ENCODE peak calls at places on chromosomes 3 and 15, in five cellular contexts. K is H1, B is mesenchymal stem cell, Y is H9, L is IMR-90. Z is an unnamed sample.

GRCh38 chr3:42189071-42189470 is 76.9 kb downstream of the CCK start:
- DNase-seq in K (no peak), Y (no peak), L (no peak), B (no peak), Z (no peak)

GRCh38 chr3:85801955-85802354 is 843.2 kb downstream of the CADM2 start:
- DNase-seq in Y (peak), L (no peak), B (no peak), K (no peak), Z (peak)

GRCh38 chr3:32002536-32003368 is 21.2 kb downstream of the ZNF860 start:
- DNase-seq in L (no peak), K (no peak), Y (no peak), B (no peak), Z (no peak)

GRCh38 chr3:75906555-75907112 is 121.3 kb upstream of the ZNF717 start:
- DNase-seq in L (peak), B (peak), Y (peak), K (peak), Z (peak)

GRCh38 chr3:131728898-131729297 is 226.1 kb upstream of the MRPL3 start:
- DNase-seq in B (no peak), K (no peak), Y (no peak), L (no peak), Z (no peak)

GRCh38 chr3:42490243-42490642 is 12.2 kb upstream of the VIPR1 start:
- DNase-seq in L (no peak), Y (peak), K (peak), B (peak), Z (no peak)

GRCh38 chr3:152885066-152885465 is 50.1 kb downstream of the P2RY1 start:
- DNase-seq in B (no peak), L (no peak), Y (no peak), K (no peak), Z (no peak)

GRCh38 chr3:46490338-46491084 is 7.3 kb upstream of the RTP3 start:
- DNase-seq in B (peak), K (peak), Y (peak), L (peak), Z (no peak)

GRCh38 chr15:33226559-33227181 is 32.2 kb upstream of the FMN1 start:
- DNase-seq in Y (peak), K (no peak), B (peak), L (no peak), Z (no peak)

GRCh38 chr3:148705314-148705713 is 7.6 kb downstream of the AGTR1 start:
- DNase-seq in B (no peak), K (no peak), L (no peak), Y (no peak), Z (no peak)

GRCh38 chr3:193301441-193301840 is 60.4 kb downstream of the PLAAT1 start:
- DNase-seq in Y (no peak), B (no peak), L (no peak), K (no peak), Z (no peak)

GRCh38 chr3:188631291-188632010 is 477.5 kb downstream of the LPP start:
- DNase-seq in L (peak), B (peak), K (no peak), Y (no peak), Z (no peak)

GRCh38 chr15:98292442-98293240 is 332.1 kb downstream of the ARRDC4 start:
- DNase-seq in Y (peak), K (peak), L (no peak), B (peak), Z (peak)

GRCh38 chr3:111904376-111905241 is 45.5 kb downstream of the PHLDB2 start:
- DNase-seq in B (peak), L (peak), Y (no peak), K (no peak), Z (no peak)

GRCh38 chr3:159082514-159082913 is 280.7 kb downstream of the MFSD1 start:
- DNase-seq in K (no peak), Y (no peak), B (peak), L (peak), Z (no peak)

GRCh38 chr3:183576487-183577107 is 21.1 kb upstream of the KLHL6 start:
- DNase-seq in B (peak), Y (no peak), L (no peak), K (no peak), Z (no peak)

GRCh38 chr15:25175033-25175788 is 220.4 kb downstream of the SNRPN start:
- DNase-seq in K (no peak), Y (no peak), B (no peak), L (no peak), Z (no peak)

GRCh38 chr15:91478717-91479191 is 374.8 kb upstream of the SLCO3A1 start:
- DNase-seq in L (no peak), B (no peak), K (no peak), Y (no peak), Z (no peak)

GRCh38 chr3:46440531-46441294 is 24.0 kb downstream of the LTF start:
- DNase-seq in K (no peak), L (no peak), B (no peak), Y (no peak), Z (no peak)

GRCh38 chr3:28765194-28765593 is 416.6 kb upstream of the AZI2 start:
- DNase-seq in K (no peak), B (no peak), Y (no peak), L (no peak), Z (no peak)

GRCh38 chr15:79972861-79973260 is 1.9 kb upstream of the BCL2A1 start:
- DNase-seq in L (no peak), Y (no peak), B (no peak), K (no peak), Z (no peak)

GRCh38 chr15:90184119-90184785 is 16.9 kb upstream of the SEMA4B start:
- DNase-seq in K (no peak), B (peak), Y (peak), L (no peak), Z (no peak)

GRCh38 chr15:80970018-80970657 is 19.5 kb downstream of the MESD start:
- DNase-seq in K (peak), L (peak), Y (no peak), B (peak), Z (peak)

GRCh38 chr3:12996181-12996506 is 77.1 kb downstream of the IQSEC1 start:
- DNase-seq in K (no peak), L (peak), B (no peak), Y (no peak), Z (no peak)

GRCh38 chr15:89673162-89673506 is 6.0 kb downstream of the PLIN1 start:
- DNase-seq in Y (peak), B (peak), K (peak), L (no peak), Z (peak)

GRCh38 chr3:183701744-183702143 is 4.1 kb downstream of the YEATS2 start:
- DNase-seq in K (no peak), Y (no peak), L (no peak), B (no peak), Z (no peak)

GRCh38 chr3:8712045-8712870 is 21.3 kb upstream of the CAV3 start:
- DNase-seq in Y (no peak), K (no peak), B (no peak), L (peak), Z (no peak)

GRCh38 chr3:73500321-73500720 is 124.4 kb downstream of the PDZRN3 start:
- DNase-seq in B (no peak), K (no peak), Y (no peak), L (peak), Z (no peak)

GRCh38 chr15:65653341-65653740 is 31.6 kb downstream of the SLC24A1 start:
- DNase-seq in L (peak), B (peak), K (no peak), Y (no peak), Z (no peak)

GRCh38 chr3:182981038-182981380 is 671 bp upstream of the DCUN1D1 start:
- DNase-seq in B (no peak), K (no peak), Y (no peak), L (no peak), Z (no peak)

GRCh38 chr3:114120211-114120610 is 58.6 kb downstream of the DRD3 start:
- DNase-seq in K (no peak), B (peak), Y (no peak), L (no peak), Z (no peak)

GRCh38 chr3:160038862-160039562 is 50.4 kb downstream of the IL12A start:
- DNase-seq in K (peak), L (no peak), B (peak), Y (peak), Z (peak)

GRCh38 chr3:20185364-20185732 is 658 bp downstream of the SGO1 start:
- DNase-seq in Y (no peak), L (peak), K (peak), B (peak), Z (no peak)

GRCh38 chr15:54482251-54482650 is 504.0 kb downstream of the UNC13C start:
- DNase-seq in L (no peak), B (no peak), K (no peak), Y (no peak), Z (peak)

GRCh38 chr15:57183614-57184344 is 192.5 kb upstream of the CGNL1 start:
- DNase-seq in L (peak), B (peak), Y (no peak), K (no peak), Z (no peak)

GRCh38 chr3:184336484-184337230 is 743 bp upstream of the FAM131A start:
- DNase-seq in L (peak), K (peak), B (peak), Y (no peak), Z (no peak)

GRCh38 chr3:177596822-177597271 is 399.6 kb upstream of the TBL1XR1 start:
- DNase-seq in B (no peak), Y (no peak), K (no peak), L (no peak), Z (no peak)

GRCh38 chr15:69629631-69630161 is 177.1 kb downstream of the RPLP1 start:
- DNase-seq in Y (no peak), L (no peak), K (no peak), B (no peak), Z (no peak)

GRCh38 chr3:161139686-161140085 is 34.5 kb upstream of the B3GALNT1 start:
- DNase-seq in L (no peak), B (no peak), K (no peak), Y (no peak), Z (no peak)

DNA sequence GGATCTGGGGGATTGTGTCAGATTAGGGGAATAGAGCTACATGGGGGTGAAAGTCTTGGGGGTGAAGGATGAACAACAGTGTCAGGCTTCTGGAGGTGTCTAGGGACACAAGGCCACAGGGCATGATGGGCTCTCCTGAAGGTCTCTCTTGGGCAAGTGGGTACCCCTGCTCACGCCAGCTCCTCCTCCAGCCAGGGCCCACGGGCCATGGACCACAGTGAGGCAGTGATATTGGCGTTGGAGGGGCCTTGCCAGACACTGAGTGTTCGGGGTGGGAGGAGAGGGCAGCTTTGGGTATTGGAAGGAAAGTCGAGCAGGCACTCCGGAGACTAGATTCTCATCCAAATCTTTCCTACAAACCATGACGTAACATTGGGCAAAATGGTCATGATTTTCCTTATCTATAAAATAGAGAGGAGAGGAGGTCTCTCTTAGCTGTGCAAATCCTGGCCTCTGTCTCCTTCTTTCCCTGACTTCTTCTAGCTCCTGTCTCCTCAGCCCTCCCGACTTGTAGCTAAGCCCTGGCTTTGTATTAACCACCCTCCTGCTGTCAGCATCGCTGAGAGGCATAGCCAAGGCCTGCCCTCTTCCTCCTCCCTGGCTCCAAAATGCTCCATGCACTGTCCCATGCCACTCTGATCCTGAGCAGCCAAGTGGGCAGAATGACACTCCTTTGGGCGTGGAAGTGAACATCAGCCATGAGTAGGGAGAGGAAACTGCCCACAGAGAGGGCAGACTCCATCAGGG is 24.0 kb upstream of the SRP14 start:
- DNase-seq in K (no peak), L (no peak), B (no peak), Y (no peak), Z (no peak)
- H3K4me2 ChIP-seq in K (no peak), L (no peak), B (no peak), Y (no peak), Z (no peak)

GRCh38 chr3:150409125-150409526 is 1.0 kb downstream of the TSC22D2 start:
- DNase-seq in Y (no peak), L (no peak), K (no peak), B (no peak), Z (no peak)

GRCh38 chr3:150409527-150410310 is 1.6 kb downstream of the TSC22D2 start:
- DNase-seq in L (peak), K (peak), Y (peak), B (peak), Z (peak)

GRCh38 chr3:150411971-150412370 is 3.9 kb downstream of the TSC22D2 start:
- DNase-seq in L (peak), Y (no peak), B (peak), K (no peak), Z (no peak)

GRCh38 chr3:150411106-150411460 is 3.0 kb downstream of the TSC22D2 start:
- DNase-seq in Y (no peak), B (no peak), K (no peak), L (no peak), Z (no peak)

DNA sequence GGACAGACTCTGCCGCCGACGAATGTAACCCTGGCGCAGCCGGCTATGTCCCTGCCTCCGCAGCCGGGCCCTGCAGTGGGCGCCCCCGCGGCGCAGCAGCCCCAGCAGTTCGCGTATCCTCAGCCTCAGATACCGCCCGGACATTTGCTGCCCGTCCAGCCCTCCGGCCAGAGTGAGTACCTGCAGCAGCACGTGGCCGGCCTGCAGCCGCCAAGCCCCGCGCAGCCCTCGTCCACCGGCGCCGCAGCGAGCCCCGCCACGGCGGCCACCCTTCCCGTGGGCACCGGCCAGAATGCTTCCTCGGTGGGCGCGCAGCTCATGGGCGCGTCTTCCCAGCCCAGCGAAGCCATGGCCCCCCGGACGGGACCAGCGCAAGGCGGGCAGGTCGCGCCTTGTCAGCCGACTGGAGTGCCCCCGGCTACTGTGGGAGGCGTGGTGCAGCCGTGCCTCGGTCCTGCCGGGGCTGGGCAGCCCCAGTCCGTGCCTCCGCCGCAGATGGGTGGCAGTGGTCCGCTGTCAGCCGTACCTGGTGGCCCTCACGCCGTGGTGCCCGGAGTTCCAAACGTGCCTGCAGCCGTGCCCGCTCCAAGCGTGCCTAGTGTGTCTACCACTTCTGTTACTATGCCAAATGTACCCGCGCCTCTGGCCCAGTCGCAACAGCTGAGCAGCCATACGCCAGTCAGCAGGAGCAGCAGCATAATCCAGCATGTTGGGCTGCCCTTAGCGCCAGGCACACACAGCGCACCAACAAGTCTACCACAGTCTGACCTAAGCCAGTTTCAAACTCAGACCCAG is 2.4 kb downstream of the TSC22D2 start:
- DNase-seq in Y (peak), B (peak), L (peak), K (no peak), Z (no peak)
- H4K91ac ChIP-seq in Y (no peak), B (peak), L (peak), K (no peak), Z (no peak)

DNA sequence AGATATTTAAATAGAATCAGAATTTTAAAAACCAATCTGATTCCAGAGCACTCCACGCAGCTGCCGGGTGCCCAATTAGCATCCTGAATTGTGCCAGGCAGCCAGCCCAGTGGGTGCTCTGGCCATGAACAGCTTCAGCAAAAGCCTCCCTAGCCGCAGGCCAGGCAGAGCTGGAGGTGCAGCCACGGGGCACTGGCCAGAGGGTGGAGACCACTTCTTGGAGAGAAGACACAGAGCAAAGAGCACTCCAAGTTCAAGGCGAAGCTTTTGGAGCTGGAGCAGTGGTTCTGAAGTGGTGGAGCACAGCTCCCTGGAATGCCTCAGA is 475.6 kb upstream of the PROK2 start:
- DNase-seq in K (no peak), Y (no peak), B (no peak), L (no peak), Z (no peak)
- H3K4me2 ChIP-seq in K (no peak), Y (no peak), B (no peak), L (no peak), Z (no peak)

GRCh38 chr15:38558714-38559059 is 5.9 kb downstream of the RASGRP1 start:
- DNase-seq in L (peak), B (peak), K (no peak), Y (no peak), Z (no peak)
- H4K91ac ChIP-seq in L (no peak), B (no peak), K (no peak), Y (no peak), Z (no peak)

GRCh38 chr3:44685128-44685800 is 27.2 kb upstream of the ZNF502 start:
- DNase-seq in K (no peak), B (no peak), Y (peak), L (peak), Z (peak)
- H3K4me2 ChIP-seq in K (peak), B (no peak), Y (peak), L (peak), Z (peak)

GRCh38 chr3:94303897-94304296 is 241.0 kb downstream of the NSUN3 start:
- DNase-seq in B (no peak), K (no peak), Y (no peak), L (peak), Z (no peak)
- H4K91ac ChIP-seq in B (no peak), K (no peak), Y (no peak), L (no peak), Z (no peak)

Z was measured in neuronal stem cell.